ENCODE peak calls at places on chromosome 15, in four cellular contexts. M is Right ventricle myocardium superior, U is hypothalamus, X is adipocyte. J is an unnamed sample.

GRCh38 chr15:91508633-91509032 is 344.9 kb upstream of the SLCO3A1 start:
- DNase-seq in M (no peak), U (no peak), X (peak), J (no peak)

GRCh38 chr15:70258369-70259029 is 160.8 kb upstream of the TLE3 start:
- DNase-seq in M (no peak), U (no peak), X (no peak), J (peak)

GRCh38 chr15:31306426-31307269 is 20.0 kb upstream of the KLF13 start:
- DNase-seq in M (peak), U (peak), X (no peak), J (no peak)

GRCh38 chr15:67184208-67184925 is 70.1 kb downstream of the AAGAB start:
- DNase-seq in M (no peak), U (no peak), X (no peak), J (no peak)

GRCh38 chr15:85865070-85865684 is 70.5 kb upstream of the KLHL25 start:
- DNase-seq in M (peak), U (no peak), X (peak), J (peak)

GRCh38 chr15:74167891-74168331 is 5.6 kb upstream of the ISLR start:
- DNase-seq in M (no peak), U (no peak), X (no peak), J (peak)

GRCh38 chr15:33737687-33738606 is 230.3 kb upstream of the CHRM5 start:
- DNase-seq in M (no peak), U (no peak), X (peak), J (peak)

GRCh38 chr15:55518009-55518408 is 10.0 kb upstream of the DNAAF4 start:
- DNase-seq in M (no peak), U (no peak), X (no peak), J (no peak)

GRCh38 chr15:57635300-57635944 is 43.7 kb downstream of the MYZAP start:
- DNase-seq in M (peak), U (no peak), X (no peak), J (no peak)

GRCh38 chr15:43241100-43241499 is 20.3 kb upstream of the EPB42 start:
- DNase-seq in M (no peak), U (no peak), X (peak), J (no peak)

GRCh38 chr15:56835598-56836275 is 82.7 kb upstream of the TCF12 start:
- DNase-seq in M (no peak), U (no peak), X (peak), J (no peak)

GRCh38 chr15:56176996-56177395 is 66.7 kb downstream of the RFX7 start:
- DNase-seq in M (no peak), U (no peak), X (no peak), J (no peak)

J was measured in GM12865.